ENCODE peak calls at places on chromosomes 2 and 18, in four cellular contexts. W is DND-41, L is upper lobe of right lung, K is heart right ventricle. I is an unnamed sample. For H3K4me1, the result is how much of the 10 kb centered on the place peaks cover.

GRCh38 chr2:241224068-241224850 is 35.8 kb downstream of the ANO7 start:
- DNase-seq in K (peak), L (no peak), W (no peak), I (no peak)

GRCh38 chr2:128317186-128317897 is 1.3 kb downstream of the HS6ST1 start:
- DNase-seq in W (peak), L (peak), K (no peak), I (peak)

GRCh38 chr2:85770786-85771409 is 17.1 kb downstream of the ATOH8 start:
- DNase-seq in L (no peak), K (no peak), W (no peak), I (no peak)

GRCh38 chr18:58128286-58129018 is 84.4 kb downstream of the NEDD4L start:
- DNase-seq in L (no peak), K (no peak), W (no peak), I (no peak)

GRCh38 chr2:195706161-195706900 is 49.3 kb downstream of the SLC39A10 start:
- DNase-seq in K (no peak), W (no peak), L (no peak), I (no peak)

GRCh38 chr2:26072925-26073768 is 39.3 kb downstream of the RAB10 start:
- DNase-seq in L (no peak), K (no peak), W (no peak), I (no peak)

GRCh38 chr18:13574761-13575160 is 151.6 kb downstream of the FAM210A start:
- DNase-seq in W (no peak), L (no peak), K (no peak), I (no peak)

GRCh38 chr2:127217470-127218325 is 2.4 kb downstream of the CYP27C1 start:
- DNase-seq in W (no peak), K (no peak), L (no peak), I (no peak)

GRCh38 chr2:36952748-36953197 is 13.6 kb downstream of the STRN start:
- DNase-seq in K (no peak), L (no peak), W (no peak), I (no peak)

GRCh38 chr2:129915303-129915840 is 64.1 kb upstream of the RAB6C start:
- DNase-seq in W (no peak), K (no peak), L (no peak), I (no peak)

GRCh38 chr2:239746847-239747246 is 278.3 kb downstream of the NDUFA10 start:
- DNase-seq in W (no peak), L (no peak), K (no peak), I (no peak)

GRCh38 chr2:152298754-152299153 is 36.2 kb upstream of the FMNL2 start:
- DNase-seq in K (no peak), L (no peak), W (no peak), I (no peak)

GRCh38 chr2:126317797-126318431 is 338.0 kb upstream of the GYPC start:
- DNase-seq in W (no peak), L (no peak), K (no peak), I (no peak)

GRCh38 chr2:205696541-205697441 is 14.5 kb downstream of the NRP2 start:
- DNase-seq in L (no peak), W (no peak), K (no peak), I (no peak)

GRCh38 chr2:172726172-172726735 is 9.4 kb upstream of the RAPGEF4 start:
- DNase-seq in K (no peak), L (no peak), W (no peak), I (no peak)

GRCh38 chr2:101516833-101517690 is 42.1 kb upstream of the RFX8 start:
- DNase-seq in K (no peak), L (no peak), W (peak), I (no peak)

GRCh38 chr2:46767706-46768105 is 147.9 kb downstream of the MCFD2 start:
- DNase-seq in K (no peak), W (no peak), L (no peak), I (no peak)
- H3K4me1 ChIP-seq in K (under half), W (under half), L (under half), I (under half)

GRCh38 chr2:96805026-96805425 is 11.0 kb upstream of the CNNM3 start:
- DNase-seq in L (no peak), W (no peak), K (no peak), I (no peak)

GRCh38 chr2:96809216-96809882 is 6.7 kb upstream of the CNNM3 start:
- DNase-seq in L (no peak), W (no peak), K (no peak), I (no peak)

GRCh38 chr2:96807127-96807471 is 9.0 kb upstream of the CNNM3 start:
- DNase-seq in L (no peak), K (no peak), W (no peak), I (no peak)

GRCh38 chr2:96808176-96808837 is 7.8 kb upstream of the CNNM3 start:
- DNase-seq in W (no peak), L (no peak), K (peak), I (no peak)

GRCh38 chr2:96806468-96807126 is 9.5 kb upstream of the CNNM3 start:
- DNase-seq in W (no peak), K (no peak), L (no peak), I (peak)
- H3K4me3 ChIP-seq in W (no peak), K (no peak), L (no peak), I (peak)

GRCh38 chr2:27710640-27711430 is 47.1 kb downstream of the SLC4A1AP start:
- DNase-seq in W (no peak), K (no peak), L (no peak), I (no peak)

GRCh38 chr2:27711804-27712203 is 48.1 kb downstream of the SLC4A1AP start:
- DNase-seq in L (no peak), K (no peak), W (no peak), I (no peak)

GRCh38 chr2:27713201-27713600 is 49.5 kb downstream of the SLC4A1AP start:
- DNase-seq in K (no peak), W (no peak), L (no peak), I (no peak)

GRCh38 chr2:27714053-27714452 is 50.4 kb downstream of the SLC4A1AP start:
- DNase-seq in K (no peak), L (no peak), W (no peak), I (no peak)

DNA sequence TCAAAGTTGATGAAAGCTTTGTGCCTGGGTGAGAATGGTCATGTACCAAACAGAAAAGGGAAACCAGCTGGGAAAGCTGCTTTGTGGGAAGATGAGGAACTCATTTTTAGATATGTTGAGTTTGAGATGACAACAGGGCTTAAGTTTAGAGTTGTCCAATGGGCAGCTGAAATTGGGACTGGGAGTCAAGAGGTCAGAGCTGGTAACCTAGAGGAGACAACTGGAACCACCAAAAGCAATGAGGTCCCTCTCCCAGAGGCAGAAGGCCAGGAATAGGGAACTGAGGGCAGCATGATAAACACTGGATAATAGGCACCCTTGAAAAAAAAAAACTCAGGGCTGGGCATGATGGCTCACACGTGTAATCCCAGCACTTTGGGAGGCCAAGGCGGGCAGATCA is 48.9 kb downstream of the SLC4A1AP start:
- DNase-seq in W (no peak), L (no peak), K (no peak), I (no peak)
- H3K4me1 ChIP-seq in W (under half), L (under half), K (half or more), I (under half)

GRCh38 chr18:70499218-70499691 is 210.4 kb downstream of the SOCS6 start:
- DNase-seq in W (no peak), K (no peak), L (no peak), I (no peak)
- H3K4me3 ChIP-seq in W (no peak), K (no peak), L (no peak), I (no peak)

GRCh38 chr18:7737483-7737882 is 170.4 kb downstream of the PTPRM start:
- DNase-seq in W (no peak), L (no peak), K (no peak), I (no peak)
- H3K4me1 ChIP-seq in W (under half), L (under half), K (half or more), I (under half)

GRCh38 chr2:661215-661635 is 16.0 kb downstream of the TMEM18 start:
- DNase-seq in L (no peak), K (no peak), W (no peak), I (no peak)
- H3K4me3 ChIP-seq in L (no peak), K (no peak), W (no peak), I (no peak)

DNA sequence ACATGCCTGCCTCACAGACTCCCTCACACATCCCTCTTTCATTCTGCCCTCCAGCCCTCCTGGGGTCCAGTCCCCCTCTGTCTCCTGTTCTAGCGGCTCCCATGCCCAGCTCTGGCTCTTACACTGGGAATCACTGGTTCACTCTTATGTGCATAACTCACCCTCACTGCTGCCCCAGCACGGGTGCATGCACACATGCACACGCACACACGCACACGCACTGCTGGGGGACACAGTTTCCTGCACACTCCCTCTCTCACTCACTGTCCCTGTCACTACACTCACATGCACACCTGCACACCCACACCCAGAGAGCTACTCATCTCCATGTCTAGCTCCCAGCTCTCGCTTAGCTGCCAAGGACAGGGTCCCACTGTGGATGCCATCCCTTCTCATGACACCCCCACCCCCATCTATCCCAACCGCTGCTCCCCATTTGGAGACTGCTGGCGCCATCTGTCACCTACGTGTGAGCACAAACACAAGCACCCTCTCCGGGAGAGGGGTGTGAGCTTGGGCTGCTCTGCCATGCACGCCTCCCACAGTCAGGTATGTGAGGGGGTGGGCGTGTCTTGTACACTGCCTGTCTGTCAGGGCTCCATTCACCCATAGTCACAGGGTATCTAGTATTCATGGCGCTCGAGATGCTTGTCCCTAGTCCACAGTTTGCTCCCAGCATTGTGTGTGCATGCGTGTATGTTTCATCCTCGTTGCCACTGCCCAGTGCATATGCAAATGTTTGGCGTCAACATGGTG is 1.8 kb downstream of the ASIC4 start:
- DNase-seq in K (no peak), L (no peak), W (no peak), I (no peak)
- H3K4me1 ChIP-seq in K (under half), L (under half), W (under half), I (under half)

GRCh38 chr2:19731515-19731914 is 170.3 kb downstream of the TTC32 start:
- DNase-seq in K (no peak), W (no peak), L (no peak), I (no peak)
- H3K4me3 ChIP-seq in K (no peak), W (no peak), L (no peak), I (no peak)